ENCODE peak calls at places on chromosomes 1 and 21, in six cellular contexts. K, T, M, C, O and G are unnamed samples.

GRCh38 chr1:157043685-157044084 is 1.9 kb downstream of the ARHGEF11 start:
- DNase-seq in K (no peak), M (no peak), O (no peak), T (no peak), C (no peak), G (no peak)

GRCh38 chr1:92410706-92411105 is 76.0 kb downstream of the GFI1 start:
- DNase-seq in O (peak; percentile 64), T (no peak), K (no peak), C (no peak), M (no peak), G (no peak)

GRCh38 chr1:203113308-203113707 is 14.2 kb upstream of the ADORA1 start:
- DNase-seq in T (no peak), K (no peak), O (no peak), C (no peak), M (no peak), G (no peak)

GRCh38 chr1:162996261-162996660 is 72.9 kb upstream of the RGS4 start:
- DNase-seq in C (no peak), K (no peak), O (no peak), T (no peak), M (no peak), G (no peak)

GRCh38 chr1:33903210-33903589 is 39.3 kb downstream of the HMGB4 start:
- DNase-seq in C (no peak), M (no peak), O (no peak), T (no peak), K (no peak), G (no peak)

GRCh38 chr1:178055093-178055492 is 38.8 kb upstream of the RASAL2 start:
- DNase-seq in T (peak; percentile 66), O (peak; percentile 46), M (peak; percentile 63), K (no peak), C (no peak), G (peak; percentile 72)

GRCh38 chr1:186841599-186841998 is 12.8 kb downstream of the PLA2G4A start:
- DNase-seq in C (no peak), O (no peak), T (no peak), M (no peak), K (peak; percentile 27), G (no peak)

GRCh38 chr21:44392916-44393315 is 39.5 kb downstream of the TRPM2 start:
- DNase-seq in C (no peak), K (no peak), T (no peak), M (no peak), O (no peak), G (no peak)

GRCh38 chr1:161728376-161729226 is 7.3 kb downstream of the FCRLB start:
- DNase-seq in O (no peak), T (no peak), C (no peak), K (no peak), M (no peak), G (no peak)

GRCh38 chr1:110060034-110060661 is 10.3 kb downstream of the ALX3 start:
- DNase-seq in O (peak; percentile 68), T (peak; percentile 29), C (peak; percentile 80), M (no peak), K (no peak), G (peak; percentile 74)

GRCh38 chr1:109161836-109162606 is 48.1 kb downstream of the ELAPOR1 start:
- DNase-seq in O (no peak), C (no peak), M (no peak), K (peak; percentile 68), T (no peak), G (peak; percentile 73)

GRCh38 chr1:200401263-200401662 is 8.6 kb downstream of the ZNF281 start:
- DNase-seq in K (no peak), M (no peak), O (no peak), C (no peak), T (no peak), G (no peak)

GRCh38 chr1:48556161-48556850 is 84.3 kb upstream of the SPATA6 start:
- DNase-seq in M (no peak), T (no peak), K (no peak), C (no peak), O (no peak), G (no peak)

GRCh38 chr1:33140153-33141149 is 41.4 kb downstream of the TRIM62 start:
- DNase-seq in C (peak; percentile 44), O (peak; percentile 60), K (peak; percentile 32), T (no peak), M (no peak), G (no peak)

GRCh38 chr1:169368406-169368769 is 393 bp downstream of the BLZF1 start:
- DNase-seq in K (peak; percentile 4), O (peak; percentile 5), C (peak; percentile 63), T (no peak), M (no peak), G (no peak)

GRCh38 chr1:86247553-86248279 is 91.1 kb upstream of the COL24A1 start:
- DNase-seq in K (no peak), M (no peak), C (no peak), T (no peak), O (no peak), G (no peak)

GRCh38 chr1:169105434-169106094 is 926 bp upstream of the ATP1B1 start:
- DNase-seq in T (peak; percentile 70), O (peak; percentile 83), M (peak; percentile 78), C (peak; percentile 82), K (no peak), G (peak; percentile 94)

GRCh38 chr1:228285661-228286504 is 78.0 kb downstream of the OBSCN start:
- DNase-seq in C (peak; percentile 70), M (no peak), T (no peak), O (no peak), K (no peak), G (peak; percentile 35)

GRCh38 chr21:37380349-37381323 is 14.1 kb downstream of the DYRK1A start:
- DNase-seq in C (no peak), T (no peak), K (no peak), M (no peak), O (peak; percentile 31), G (no peak)

GRCh38 chr21:37383784-37384311 is 17.3 kb downstream of the DYRK1A start:
- DNase-seq in O (no peak), K (no peak), M (no peak), T (no peak), C (no peak), G (no peak)

GRCh38 chr21:37383066-37383465 is 16.5 kb downstream of the DYRK1A start:
- DNase-seq in O (no peak), C (no peak), T (no peak), M (no peak), K (no peak), G (no peak)

GRCh38 chr21:37384416-37384815 is 17.8 kb downstream of the DYRK1A start:
- DNase-seq in K (no peak), O (no peak), C (no peak), T (no peak), M (no peak), G (no peak)

GRCh38 chr21:37381883-37382585 is 15.5 kb downstream of the DYRK1A start:
- DNase-seq in T (no peak), K (no peak), M (no peak), C (no peak), O (no peak), G (no peak)
- H3K27ac ChIP-seq in T (no peak overlapping the region), K (no peak overlapping the region), M (no peak overlapping the region), C (no peak overlapping the region), O (no peak overlapping the region), G (no peak overlapping the region)

GRCh38 chr1:233327938-233328660 is 575 bp downstream of the MAP3K21 start:
- DNase-seq in K (no peak), O (peak; percentile 39), T (no peak), M (no peak), C (peak; percentile 71), G (peak; percentile 61)

GRCh38 chr1:233326319-233326994 is 1.1 kb upstream of the MAP3K21 start:
- DNase-seq in T (no peak), M (no peak), K (no peak), O (no peak), C (no peak), G (no peak)

GRCh38 chr1:233326995-233327937 is at the start of gene MAP3K21:
- DNase-seq in C (peak; percentile 93), O (peak; percentile 97), K (no peak), M (no peak), T (peak; percentile 72), G (peak; percentile 98)

GRCh38 chr1:233320023-233320422 is 7.5 kb upstream of the MAP3K21 start:
- DNase-seq in K (no peak), M (no peak), C (no peak), O (no peak), T (no peak), G (no peak)

GRCh38 chr1:233323724-233324123 is 3.8 kb upstream of the MAP3K21 start:
- DNase-seq in T (no peak), O (no peak), C (no peak), M (no peak), K (no peak), G (no peak)
- H3K27ac ChIP-seq in T (no peak overlapping the region), O (no peak overlapping the region), C (no peak overlapping the region), M (no peak overlapping the region), K (no peak overlapping the region), G (no peak overlapping the region)

DNA sequence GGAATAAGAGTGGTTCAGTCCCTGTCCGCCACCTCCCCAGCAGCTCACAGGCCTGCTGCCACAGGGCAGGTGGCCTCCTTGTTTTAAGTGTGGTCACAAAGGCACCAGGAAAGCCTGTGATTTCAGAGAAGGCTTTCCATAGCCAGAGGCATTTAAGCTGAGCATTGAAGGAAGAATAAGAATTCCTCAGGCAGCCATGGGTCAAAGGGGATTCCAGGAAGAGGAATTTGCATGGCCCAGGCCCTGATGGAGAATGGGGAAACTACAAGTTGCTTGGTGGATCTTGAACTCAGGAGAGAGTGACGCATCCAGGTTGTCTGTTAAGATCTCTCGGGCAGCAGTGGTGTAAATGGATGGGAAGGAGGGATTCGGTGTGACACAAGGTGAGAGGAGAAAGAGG is 66.7 kb downstream of the KLHDC7A start:
- DNase-seq in T (no peak), M (no peak), O (no peak), C (peak; percentile 1), K (no peak), G (no peak)
- H3K27ac ChIP-seq in T (no peak overlapping the region), M (no peak overlapping the region), O (no peak overlapping the region), C (no peak overlapping the region), K (no peak overlapping the region), G (no peak overlapping the region)

GRCh38 chr1:107689157-107689556 is 275.8 kb downstream of the VAV3 start:
- DNase-seq in C (no peak), O (no peak), K (no peak), T (no peak), M (no peak), G (no peak)

GRCh38 chr1:107691542-107691941 is 273.4 kb downstream of the VAV3 start:
- DNase-seq in O (no peak), T (no peak), K (no peak), M (no peak), C (no peak), G (no peak)

GRCh38 chr1:107690491-107690890 is 274.5 kb downstream of the VAV3 start:
- DNase-seq in O (no peak), T (no peak), K (no peak), M (no peak), C (no peak), G (no peak)

GRCh38 chr1:107687846-107688753 is 276.9 kb downstream of the VAV3 start:
- DNase-seq in K (no peak), T (peak; percentile 16), M (no peak), O (no peak), C (no peak), G (no peak)

DNA sequence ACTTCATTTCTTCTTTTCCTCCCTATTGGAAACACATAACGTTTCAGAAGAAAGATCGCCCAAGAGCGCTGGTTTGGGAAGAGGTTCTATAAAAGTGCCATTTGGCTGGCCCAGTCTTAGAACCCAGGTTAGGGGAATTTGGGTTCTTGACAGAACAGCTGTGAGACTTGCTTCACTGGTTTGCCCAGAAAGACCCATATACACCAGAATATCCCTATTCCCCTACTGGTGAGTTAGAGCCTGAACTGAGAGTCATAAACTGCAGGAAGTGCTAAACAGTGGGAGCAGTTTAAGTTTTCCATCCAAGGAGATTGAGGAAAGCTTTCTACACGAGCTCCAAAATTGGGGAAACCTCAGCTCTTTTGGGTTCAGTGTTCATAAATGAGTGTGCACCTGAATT is 275.2 kb downstream of the VAV3 start:
- DNase-seq in C (no peak), K (no peak), M (no peak), T (no peak), O (no peak), G (no peak)
- H3K27ac ChIP-seq in C (no peak overlapping the region), K (no peak overlapping the region), M (no peak overlapping the region), T (peak overlapping the region; percentile 22), O (no peak overlapping the region), G (no peak overlapping the region)